ENCODE peak calls at places on chromosomes 7 and 10, in nine cellular contexts. A, Z, O, F, M, W, E, C and U are unnamed samples.

GRCh38 chr7:45893374-45893995 is 5.2 kb downstream of the IGFBP1 start:
- DNase-seq in O (no peak), M (no peak), C (no peak), F (no peak), E (no peak), W (no peak), Z (no peak), A (no peak), U (no peak)

GRCh38 chr10:14459670-14460069 is 128.9 kb upstream of the FRMD4A start:
- DNase-seq in A (no peak), O (no peak), M (no peak), C (no peak), W (no peak), F (no peak), Z (peak), E (no peak), U (no peak)

GRCh38 chr10:17527530-17528146 is 73.2 kb upstream of the ST8SIA6 start:
- DNase-seq in E (peak), M (no peak), O (no peak), W (peak), A (no peak), C (no peak), Z (peak), F (no peak), U (no peak)

GRCh38 chr10:28627102-28627501 is 50.2 kb upstream of the BAMBI start:
- DNase-seq in M (no peak), C (no peak), E (no peak), O (no peak), W (no peak), Z (no peak), F (no peak), A (no peak), U (no peak)

GRCh38 chr10:61754553-61755540 is 92.1 kb downstream of the CABCOCO1 start:
- DNase-seq in C (no peak), E (no peak), F (no peak), A (no peak), M (no peak), Z (peak), W (no peak), O (no peak), U (no peak)

GRCh38 chr7:5695037-5695708 is 86.3 kb downstream of the RNF216 start:
- DNase-seq in M (peak), E (no peak), C (no peak), W (peak), F (peak), O (no peak), A (no peak), Z (peak), U (no peak)

GRCh38 chr7:140045697-140046096 is 17.1 kb downstream of the PARP12 start:
- DNase-seq in C (no peak), Z (no peak), E (no peak), F (no peak), M (no peak), O (no peak), W (no peak), A (no peak), U (no peak)

GRCh38 chr7:33062023-33062781 is at the start of gene NT5C3A:
- DNase-seq in A (peak), C (peak), W (peak), F (no peak), E (peak), O (no peak), M (peak), Z (peak), U (no peak)

GRCh38 chr10:102341038-102341688 is 54.3 kb upstream of the NFKB2 start:
- DNase-seq in O (no peak), M (no peak), F (no peak), E (no peak), C (no peak), A (no peak), Z (no peak), W (no peak), U (no peak)

GRCh38 chr7:107939472-107940145 is 48.6 kb downstream of the DLD start:
- DNase-seq in C (peak), O (no peak), W (peak), Z (no peak), F (no peak), E (no peak), M (no peak), A (no peak), U (no peak)

GRCh38 chr10:129472696-129473555 is 5.9 kb downstream of the MGMT start:
- DNase-seq in Z (no peak), W (no peak), M (no peak), E (no peak), A (no peak), O (no peak), C (no peak), F (no peak), U (no peak)

GRCh38 chr10:14879801-14880193 is 1.1 kb downstream of the SUV39H2 start:
- DNase-seq in Z (no peak), W (no peak), O (no peak), A (no peak), E (no peak), C (no peak), F (no peak), M (no peak), U (no peak)

GRCh38 chr7:139915301-139915863 is 86.3 kb downstream of the TBXAS1 start:
- DNase-seq in Z (no peak), A (no peak), E (no peak), O (no peak), W (peak), C (no peak), F (no peak), M (no peak), U (no peak)

GRCh38 chr7:2710901-2711551 is 23.0 kb downstream of the AMZ1 start:
- DNase-seq in A (no peak), Z (no peak), W (no peak), M (peak), F (no peak), C (no peak), E (no peak), O (no peak), U (no peak)

GRCh38 chr10:27447540-27447939 is 56.6 kb upstream of the RAB18 start:
- DNase-seq in W (no peak), A (no peak), Z (no peak), O (no peak), F (no peak), E (no peak), M (no peak), C (no peak), U (no peak)